ENCODE peak calls at places on chromosome 1, in ten cellular contexts. F is HL-60, I is stomach, U is HCT116, Q is spleen, V is H1, E is HepG2, N is prostate gland, B is suprapubic skin, L is breast epithelium. A is an unnamed sample.

GRCh38 chr1:9886063-9886742 is 23.9 kb downstream of the CTNNBIP1 start:
- DNase-seq in F (no peak), I (no peak), U (no peak), Q (no peak), V (no peak), E (no peak), N (no peak), B (no peak), L (no peak), A (no peak)

GRCh38 chr1:20261095-20261494 is 29.6 kb upstream of the VWA5B1 start:
- DNase-seq in F (no peak), I (no peak), U (no peak), Q (no peak), V (no peak), E (no peak), N (no peak), B (no peak), L (no peak), A (no peak)

GRCh38 chr1:38106726-38107125 is 60.1 kb upstream of the POU3F1 start:
- DNase-seq in F (no peak), I (no peak), U (no peak), Q (no peak), V (no peak), E (no peak), N (no peak), B (no peak), L (no peak), A (no peak)

GRCh38 chr1:202034683-202035462 is 24.5 kb downstream of the ELF3 start:
- DNase-seq in F (no peak), I (peak), U (peak), Q (no peak), V (peak), E (peak), N (peak), B (peak), L (peak), A (no peak)

GRCh38 chr1:228827026-228827425 is 91.7 kb downstream of the RHOU start:
- DNase-seq in F (no peak), I (no peak), U (no peak), Q (no peak), V (no peak), E (no peak), N (no peak), B (no peak), L (no peak), A (no peak)

GRCh38 chr1:11691302-11691914 is at the start of gene DRAXIN:
- DNase-seq in F (no peak), I (no peak), U (no peak), Q (no peak), V (no peak), E (no peak), N (no peak), B (no peak), L (no peak), A (no peak)

GRCh38 chr1:36771678-36772284 is 262.5 kb downstream of the GRIK3 start:
- DNase-seq in F (no peak), I (no peak), U (no peak), Q (peak), V (no peak), E (no peak), N (no peak), B (peak), L (no peak), A (no peak)

GRCh38 chr1:160371691-160372208 is 4.9 kb downstream of the NHLH1 start:
- DNase-seq in F (no peak), I (no peak), U (no peak), Q (no peak), V (no peak), E (no peak), N (no peak), B (no peak), L (no peak), A (no peak)

GRCh38 chr1:9843576-9843945 is 19.8 kb upstream of the CLSTN1 start:
- DNase-seq in F (no peak), I (peak), U (no peak), Q (peak), V (no peak), E (no peak), N (peak), B (peak), L (peak), A (no peak)

GRCh38 chr1:152050886-152051764 is 14.3 kb upstream of the S100A11 start:
- DNase-seq in F (no peak), I (no peak), U (no peak), Q (no peak), V (no peak), E (no peak), N (peak), B (no peak), L (no peak), A (no peak)

GRCh38 chr1:94248956-94249688 is 11.7 kb upstream of the ARHGAP29 start:
- DNase-seq in F (no peak), I (no peak), U (no peak), Q (no peak), V (no peak), E (no peak), N (no peak), B (no peak), L (no peak), A (no peak)

GRCh38 chr1:183716286-183716685 is 63.2 kb upstream of the APOBEC4 start:
- DNase-seq in F (no peak), I (no peak), U (no peak), Q (no peak), V (no peak), E (no peak), N (no peak), B (no peak), L (no peak), A (no peak)

GRCh38 chr1:179178135-179178630 is 51.3 kb downstream of the ABL2 start:
- DNase-seq in F (no peak), I (no peak), U (no peak), Q (no peak), V (no peak), E (no peak), N (no peak), B (no peak), L (no peak), A (no peak)

GRCh38 chr1:20107767-20108166 is 11.6 kb downstream of the PLA2G2D start:
- DNase-seq in F (no peak), I (no peak), U (no peak), Q (no peak), V (no peak), E (no peak), N (no peak), B (no peak), L (no peak), A (no peak)

GRCh38 chr1:164337885-164338284 is 221.1 kb upstream of the PBX1 start:
- DNase-seq in F (no peak), I (no peak), U (peak), Q (no peak), V (no peak), E (peak), N (no peak), B (no peak), L (no peak), A (no peak)

GRCh38 chr1:15412488-15412800 is 2.8 kb downstream of the EFHD2 start:
- DNase-seq in F (no peak), I (no peak), U (no peak), Q (no peak), V (no peak), E (no peak), N (no peak), B (no peak), L (no peak), A (no peak)

GRCh38 chr1:15355968-15356621 is 53.6 kb upstream of the EFHD2 start:
- DNase-seq in F (no peak), I (no peak), U (peak), Q (no peak), V (no peak), E (peak), N (no peak), B (no peak), L (no peak), A (no peak)

GRCh38 chr1:65059930-65060538 is 88.0 kb upstream of the AK4 start:
- DNase-seq in F (no peak), I (no peak), U (peak), Q (no peak), V (no peak), E (peak), N (no peak), B (no peak), L (no peak), A (no peak)

GRCh38 chr1:233614743-233615521 is 1.0 kb downstream of the KCNK1 start:
- DNase-seq in F (no peak), I (peak), U (no peak), Q (no peak), V (no peak), E (no peak), N (peak), B (no peak), L (no peak), A (no peak)

GRCh38 chr1:25703671-25704637 is 87.4 kb downstream of the MAN1C1 start:
- DNase-seq in F (peak), I (no peak), U (no peak), Q (no peak), V (no peak), E (no peak), N (no peak), B (no peak), L (no peak), A (no peak)

GRCh38 chr1:10839188-10839770 is 42.8 kb upstream of the CASZ1 start:
- DNase-seq in F (no peak), I (no peak), U (no peak), Q (no peak), V (no peak), E (no peak), N (no peak), B (no peak), L (no peak), A (no peak)

GRCh38 chr1:30313584-30313983 is 409.8 kb downstream of the MATN1 start:
- DNase-seq in F (no peak), I (peak), U (no peak), Q (peak), V (no peak), E (no peak), N (no peak), B (no peak), L (no peak), A (no peak)

GRCh38 chr1:67339623-67340343 is 32.1 kb downstream of the IL12RB2 start:
- DNase-seq in F (no peak), I (no peak), U (no peak), Q (no peak), V (no peak), E (no peak), N (no peak), B (no peak), L (no peak), A (no peak)

GRCh38 chr1:152034324-152034653 is 2.5 kb downstream of the S100A11 start:
- DNase-seq in F (no peak), I (no peak), U (no peak), Q (no peak), V (no peak), E (peak), N (no peak), B (no peak), L (no peak), A (no peak)

GRCh38 chr1:5821496-5822176 is 170.6 kb downstream of the NPHP4 start:
- DNase-seq in F (no peak), I (no peak), U (no peak), Q (no peak), V (no peak), E (no peak), N (no peak), B (no peak), L (no peak), A (no peak)

GRCh38 chr1:179353546-179353945 is 12.2 kb upstream of the AXDND1 start:
- DNase-seq in F (no peak), I (no peak), U (no peak), Q (no peak), V (no peak), E (no peak), N (no peak), B (no peak), L (no peak), A (no peak)

GRCh38 chr1:119674835-119675289 is 26.8 kb upstream of the ZNF697 start:
- DNase-seq in F (no peak), I (peak), U (peak), Q (no peak), V (no peak), E (peak), N (no peak), B (peak), L (no peak), A (peak)

GRCh38 chr1:234139966-234140365 is 233.3 kb upstream of the COA6 start:
- DNase-seq in F (no peak), I (no peak), U (no peak), Q (no peak), V (no peak), E (peak), N (no peak), B (no peak), L (no peak), A (peak)

GRCh38 chr1:154759196-154759595 is 110.9 kb downstream of the KCNN3 start:
- DNase-seq in F (no peak), I (peak), U (no peak), Q (peak), V (no peak), E (no peak), N (no peak), B (peak), L (no peak), A (no peak)

GRCh38 chr1:174040387-174040786 is 18.2 kb upstream of the RC3H1 start:
- DNase-seq in F (no peak), I (no peak), U (peak), Q (no peak), V (no peak), E (no peak), N (peak), B (no peak), L (no peak), A (peak)

GRCh38 chr1:52955129-52955970 is 28.3 kb downstream of the SCP2 start:
- DNase-seq in F (no peak), I (no peak), U (no peak), Q (no peak), V (no peak), E (peak), N (no peak), B (no peak), L (no peak), A (no peak)

GRCh38 chr1:87113313-87113712 is 198.9 kb downstream of the HS2ST1 start:
- DNase-seq in F (no peak), I (no peak), U (no peak), Q (no peak), V (no peak), E (no peak), N (no peak), B (no peak), L (no peak), A (no peak)

GRCh38 chr1:54863267-54863665 is 23.7 kb downstream of the DHCR24 start:
- DNase-seq in F (no peak), I (no peak), U (no peak), Q (no peak), V (no peak), E (no peak), N (no peak), B (no peak), L (no peak), A (no peak)

GRCh38 chr1:245683377-245683716 is 528.6 kb downstream of the KIF26B start:
- DNase-seq in F (no peak), I (peak), U (no peak), Q (peak), V (no peak), E (no peak), N (no peak), B (no peak), L (no peak), A (no peak)

GRCh38 chr1:24914226-24915069 is 15.6 kb downstream of the RUNX3 start:
- DNase-seq in F (no peak), I (no peak), U (no peak), Q (no peak), V (no peak), E (peak), N (no peak), B (peak), L (no peak), A (no peak)

GRCh38 chr1:62285984-62286481 is 33.2 kb downstream of the KANK4 start:
- DNase-seq in F (no peak), I (peak), U (no peak), Q (peak), V (no peak), E (peak), N (no peak), B (no peak), L (no peak), A (no peak)

GRCh38 chr1:19762175-19762779 is 37.4 kb downstream of the TMCO4 start:
- DNase-seq in F (peak), I (peak), U (no peak), Q (no peak), V (no peak), E (peak), N (peak), B (no peak), L (no peak), A (peak)

GRCh38 chr1:28582248-28582615 is 9.8 kb upstream of the RAB42 start:
- DNase-seq in F (no peak), I (no peak), U (no peak), Q (no peak), V (no peak), E (no peak), N (no peak), B (no peak), L (no peak), A (no peak)

GRCh38 chr1:209813902-209814301 is 8.0 kb upstream of the IRF6 start:
- DNase-seq in F (no peak), I (no peak), U (no peak), Q (no peak), V (no peak), E (no peak), N (no peak), B (no peak), L (no peak), A (no peak)

GRCh38 chr1:209816923-209817322 is 10.8 kb upstream of the UTP25 start:
- DNase-seq in F (no peak), I (no peak), U (no peak), Q (no peak), V (no peak), E (no peak), N (no peak), B (no peak), L (no peak), A (no peak)

GRCh38 chr1:209817691-209818090 is 10.1 kb upstream of the UTP25 start:
- DNase-seq in F (no peak), I (no peak), U (no peak), Q (no peak), V (no peak), E (no peak), N (no peak), B (no peak), L (no peak), A (no peak)

GRCh38 chr1:209815495-209815894 is 9.6 kb upstream of the IRF6 start:
- DNase-seq in F (no peak), I (no peak), U (no peak), Q (no peak), V (no peak), E (no peak), N (no peak), B (no peak), L (no peak), A (no peak)

DNA sequence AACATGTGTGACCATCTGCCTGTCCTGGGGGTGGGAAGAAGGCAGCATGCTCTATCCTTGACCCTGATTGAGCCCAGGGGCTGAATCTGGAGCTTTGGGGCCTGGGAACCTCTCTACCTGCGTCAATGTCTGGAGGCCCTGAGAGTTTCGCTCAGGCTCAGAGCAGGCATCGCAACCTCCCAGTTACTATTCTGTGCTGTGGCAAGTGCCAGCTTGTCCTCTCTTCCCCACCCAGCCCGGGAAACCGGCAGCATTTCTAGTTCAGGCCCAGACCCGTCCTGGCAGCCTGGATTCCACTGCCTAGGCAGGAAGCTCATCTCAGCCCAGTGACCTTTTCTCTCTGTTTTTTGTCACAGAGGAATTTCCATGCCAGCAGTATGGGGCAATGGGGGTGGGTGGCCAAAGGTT is 10.0 kb upstream of the IRF6 start:
- DNase-seq in F (no peak), I (no peak), U (no peak), Q (no peak), V (no peak), E (no peak), N (peak), B (peak), L (no peak), A (no peak)
- H3K4me3 ChIP-seq in F (no peak), I (no peak), U (no peak), Q (no peak), V (no peak), E (no peak), N (no peak), B (peak), L (no peak), A (no peak)

GRCh38 chr1:85243336-85243735 is 16.1 kb downstream of the C1orf52 start:
- DNase-seq in F (no peak), I (no peak), U (no peak), Q (no peak), V (no peak), E (no peak), N (no peak), B (no peak), L (no peak), A (no peak)
- TF ChIP-seq POLR2AphosphoS5 in F (no peak), I (no peak), U (no peak), Q (no peak), V (no peak), E (no peak), N (no peak), B (no peak), L (no peak), A (no peak)

GRCh38 chr1:42674682-42675081 is 7.5 kb upstream of the YBX1 start:
- DNase-seq in F (no peak), I (peak), U (no peak), Q (no peak), V (no peak), E (no peak), N (peak), B (no peak), L (no peak), A (no peak)

GRCh38 chr1:42675467-42675866 is 6.8 kb upstream of the YBX1 start:
- DNase-seq in F (no peak), I (no peak), U (no peak), Q (no peak), V (no peak), E (no peak), N (no peak), B (no peak), L (no peak), A (no peak)

GRCh38 chr1:42670425-42670824 is 11.8 kb upstream of the YBX1 start:
- DNase-seq in F (no peak), I (no peak), U (no peak), Q (no peak), V (no peak), E (no peak), N (no peak), B (no peak), L (no peak), A (no peak)

GRCh38 chr1:42676534-42677087 is 5.6 kb upstream of the YBX1 start:
- DNase-seq in F (no peak), I (no peak), U (no peak), Q (no peak), V (no peak), E (no peak), N (no peak), B (no peak), L (no peak), A (no peak)

DNA sequence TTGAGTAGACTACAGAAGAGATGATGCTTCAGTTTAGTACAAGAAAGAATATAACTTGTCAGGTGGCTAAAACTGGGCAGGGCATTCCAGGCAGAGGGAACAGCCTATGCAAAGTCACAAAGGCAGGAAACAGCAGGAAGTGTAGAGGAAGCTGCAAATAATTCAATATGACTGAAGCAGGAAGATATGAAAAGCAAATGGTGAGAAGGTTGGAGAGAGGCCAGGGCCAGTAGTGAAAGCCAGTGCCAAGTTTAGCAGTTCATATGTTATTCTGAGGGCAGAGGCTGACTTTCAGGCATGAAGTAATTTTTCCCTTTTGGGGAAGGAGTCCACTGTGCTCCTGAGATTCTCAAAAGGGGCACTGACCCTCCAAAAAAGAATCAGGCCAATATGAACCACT is 8.0 kb upstream of the YBX1 start:
- DNase-seq in F (no peak), I (peak), U (no peak), Q (no peak), V (no peak), E (no peak), N (no peak), B (no peak), L (no peak), A (no peak)
- H3K27ac ChIP-seq in F (no peak), I (peak), U (no peak), Q (peak), V (no peak), E (no peak), N (no peak), B (no peak), L (no peak), A (no peak)

DNA sequence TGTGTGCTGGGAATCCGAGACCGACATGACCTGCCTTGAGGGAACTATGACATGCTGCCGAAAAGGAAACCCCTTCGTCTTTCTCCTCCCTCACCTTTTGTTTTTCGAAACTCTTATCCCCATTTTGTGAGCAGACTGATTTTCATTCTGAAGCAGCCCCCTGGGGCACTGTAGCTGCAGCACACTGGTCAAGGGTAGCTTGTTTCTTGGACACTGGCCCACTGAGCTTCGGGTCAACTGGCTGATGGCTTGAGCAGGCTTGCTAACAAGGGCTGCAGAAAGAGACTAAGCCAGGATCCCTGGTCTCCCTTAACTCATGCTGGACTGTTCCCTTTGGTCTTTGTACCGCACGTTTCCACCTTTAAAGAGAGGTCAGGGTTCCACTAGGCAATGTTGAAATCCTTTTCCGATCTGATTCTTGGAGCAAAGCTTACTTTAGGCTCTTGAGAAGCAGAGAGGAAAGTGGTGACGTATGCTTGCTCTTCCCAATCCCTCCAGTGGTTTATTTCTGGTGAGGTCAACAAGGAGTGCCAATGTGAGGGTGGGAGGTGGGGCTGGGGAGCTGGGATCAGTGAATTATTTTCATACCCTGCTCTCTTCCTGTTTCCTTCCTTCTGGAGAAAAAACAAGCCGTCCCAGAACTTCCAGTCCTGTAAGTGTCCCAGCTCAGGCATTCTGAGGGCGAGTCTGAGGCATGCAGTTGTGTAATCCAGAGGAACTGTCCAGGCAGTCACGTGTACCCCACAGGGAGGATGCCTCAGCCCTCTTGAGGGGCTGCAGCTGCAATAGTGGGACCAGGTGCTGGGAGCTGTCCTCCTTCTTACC is 7.6 kb downstream of the CYP4B1 start:
- DNase-seq in F (no peak), I (peak), U (no peak), Q (no peak), V (no peak), E (no peak), N (peak), B (peak), L (no peak), A (no peak)
- H3K4me3 ChIP-seq in F (no peak), I (no peak), U (no peak), Q (no peak), V (no peak), E (no peak), N (no peak), B (peak), L (peak), A (no peak)